ENCODE peak calls at places on chromosomes 6 and 20, in four cellular contexts. One of them, this sample, is unnamed.
A peak's percentile ranks its signal among the peaks of the same experiment; 100 is the strongest.

GRCh38 chr6:158026054-158026900 is 44.6 kb downstream of the SYNJ2 start:
- DNase-seq in NCI-H1436: peak; percentile 86
- DNase-seq in GOT3: peak; percentile 81
- DNase-seq in HFF-Myc: peak; percentile 92
- DNase-seq in this sample: peak; percentile 90

GRCh38 chr6:82251942-82252341 is 4.4 kb upstream of the IBTK start:
- DNase-seq in NCI-H1436: peak; percentile 36
- DNase-seq in GOT3: no peak
- DNase-seq in HFF-Myc: no peak
- DNase-seq in this sample: no peak

GRCh38 chr20:25236450-25237304 is 11.2 kb upstream of the PYGB start:
- DNase-seq in NCI-H1436: no peak
- DNase-seq in GOT3: no peak
- DNase-seq in HFF-Myc: no peak
- DNase-seq in this sample: no peak

GRCh38 chr20:62378215-62378614 is 8.7 kb upstream of the RPS21 start:
- DNase-seq in NCI-H1436: no peak
- DNase-seq in GOT3: no peak
- DNase-seq in HFF-Myc: no peak
- DNase-seq in this sample: no peak

GRCh38 chr20:6079011-6079410 is 25.2 kb upstream of the LRRN4 start:
- DNase-seq in NCI-H1436: no peak
- DNase-seq in GOT3: no peak
- DNase-seq in HFF-Myc: no peak
- DNase-seq in this sample: no peak

GRCh38 chr20:17810847-17811604 is 111.3 kb downstream of the BANF2 start:
- DNase-seq in NCI-H1436: no peak
- DNase-seq in GOT3: no peak
- DNase-seq in HFF-Myc: no peak
- DNase-seq in this sample: no peak

GRCh38 chr6:36642913-36643817 is 35.3 kb upstream of the CDKN1A start:
- DNase-seq in NCI-H1436: no peak
- DNase-seq in GOT3: peak; percentile 29
- DNase-seq in HFF-Myc: peak; percentile 61
- DNase-seq in this sample: peak; percentile 90

GRCh38 chr6:335572-335971 is 43.3 kb downstream of the DUSP22 start:
- DNase-seq in NCI-H1436: no peak
- DNase-seq in GOT3: no peak
- DNase-seq in HFF-Myc: no peak
- DNase-seq in this sample: no peak

GRCh38 chr6:115554060-115554459 is 506.6 kb downstream of the FRK start:
- DNase-seq in NCI-H1436: no peak
- DNase-seq in GOT3: no peak
- DNase-seq in HFF-Myc: no peak
- DNase-seq in this sample: no peak

GRCh38 chr6:130303436-130303835 is 62.4 kb upstream of the TMEM200A start:
- DNase-seq in NCI-H1436: no peak
- DNase-seq in GOT3: no peak
- DNase-seq in HFF-Myc: peak; percentile 89
- DNase-seq in this sample: no peak

GRCh38 chr6:37809144-37809543 is 10.4 kb upstream of the ZFAND3 start:
- DNase-seq in NCI-H1436: no peak
- DNase-seq in GOT3: no peak
- DNase-seq in HFF-Myc: no peak
- DNase-seq in this sample: no peak

GRCh38 chr20:29408034-29408695 is 1849.3 kb upstream of the DEFB115 start:
- DNase-seq in NCI-H1436: no peak
- DNase-seq in GOT3: no peak
- DNase-seq in HFF-Myc: no peak
- DNase-seq in this sample: no peak

GRCh38 chr20:19735446-19735845 is 22.6 kb upstream of the RIN2 start:
- DNase-seq in NCI-H1436: peak; percentile 73
- DNase-seq in GOT3: peak; percentile 61
- DNase-seq in HFF-Myc: peak; percentile 40
- DNase-seq in this sample: peak; percentile 87

GRCh38 chr6:31203345-31203979 is 33.0 kb upstream of the POU5F1 start:
- DNase-seq in NCI-H1436: peak; percentile 73
- DNase-seq in GOT3: no peak
- DNase-seq in HFF-Myc: peak; percentile 51
- DNase-seq in this sample: no peak

GRCh38 chr6:108902389-108902792 is 54.2 kb downstream of the ARMC2 start:
- DNase-seq in NCI-H1436: no peak
- DNase-seq in GOT3: no peak
- DNase-seq in HFF-Myc: no peak
- DNase-seq in this sample: no peak

GRCh38 chr6:139334791-139335446 is 39.5 kb downstream of the CITED2 start:
- DNase-seq in NCI-H1436: no peak
- DNase-seq in GOT3: no peak
- DNase-seq in HFF-Myc: no peak
- DNase-seq in this sample: no peak

GRCh38 chr6:69285054-69285453 is 511.8 kb downstream of the LMBRD1 start:
- DNase-seq in NCI-H1436: no peak
- DNase-seq in GOT3: no peak
- DNase-seq in HFF-Myc: no peak
- DNase-seq in this sample: no peak

GRCh38 chr6:76026101-76026500 is 46.4 kb downstream of the IMPG1 start:
- DNase-seq in NCI-H1436: no peak
- DNase-seq in GOT3: no peak
- DNase-seq in HFF-Myc: peak; percentile 1
- DNase-seq in this sample: no peak

GRCh38 chr6:18326001-18326400 is 61.1 kb upstream of the RNF144B start:
- DNase-seq in NCI-H1436: no peak
- DNase-seq in GOT3: no peak
- DNase-seq in HFF-Myc: no peak
- DNase-seq in this sample: no peak

GRCh38 chr6:21423106-21423854 is 170.3 kb upstream of the SOX4 start:
- DNase-seq in NCI-H1436: no peak
- DNase-seq in GOT3: no peak
- DNase-seq in HFF-Myc: no peak
- DNase-seq in this sample: no peak

GRCh38 chr6:129749749-129750120 is 39.8 kb upstream of the ARHGAP18 start:
- DNase-seq in NCI-H1436: no peak
- DNase-seq in GOT3: no peak
- DNase-seq in HFF-Myc: peak; percentile 64
- DNase-seq in this sample: no peak

GRCh38 chr20:889110-889509 is 27.0 kb downstream of the ANGPT4 start:
- DNase-seq in NCI-H1436: no peak
- DNase-seq in GOT3: no peak
- DNase-seq in HFF-Myc: no peak
- DNase-seq in this sample: no peak

This sample was measured in coronary artery.